ENCODE peak calls at places on chromosome 9, in four cellular contexts. Q, I, N and X are unnamed samples.

GRCh38 chr9:81833563-81834345 is 94.5 kb upstream of the SPATA31D4 start:
- DNase-seq in I (peak), N (no peak), Q (no peak), X (no peak)

GRCh38 chr9:32351845-32352244 is 32.6 kb upstream of the ACO1 start:
- DNase-seq in I (no peak), Q (peak), N (no peak), X (peak)

GRCh38 chr9:134175808-134176598 is 11.6 kb upstream of the RNU6ATAC start:
- DNase-seq in Q (no peak), N (no peak), I (peak), X (no peak)

GRCh38 chr9:136726631-136727191 is 14.3 kb downstream of the DIPK1B start:
- DNase-seq in I (peak), Q (peak), N (peak), X (no peak)

GRCh38 chr9:21031091-21031817 is at the start of gene HACD4:
- DNase-seq in N (peak), I (no peak), Q (no peak), X (peak)

GRCh38 chr9:136729926-136730325 is 12.8 kb downstream of the LCN10 start:
- DNase-seq in N (no peak), Q (no peak), I (no peak), X (no peak)

GRCh38 chr9:92669527-92669889 is 423 bp downstream of the IPPK start:
- DNase-seq in Q (peak), N (no peak), I (no peak), X (peak)

GRCh38 chr9:80885894-80886293 is 803.5 kb downstream of the TLE1 start:
- DNase-seq in N (no peak), I (no peak), Q (no peak), X (peak)

GRCh38 chr9:32970554-32970953 is 30.9 kb downstream of the APTX start:
- DNase-seq in N (no peak), Q (no peak), I (no peak), X (no peak)

GRCh38 chr9:32350682-32351081 is 33.8 kb upstream of the ACO1 start:
- DNase-seq in N (no peak), I (peak), Q (no peak), X (no peak)

GRCh38 chr9:134564431-134565170 is 77.0 kb upstream of the COL5A1 start:
- DNase-seq in I (no peak), N (no peak), Q (no peak), X (no peak)

DNA sequence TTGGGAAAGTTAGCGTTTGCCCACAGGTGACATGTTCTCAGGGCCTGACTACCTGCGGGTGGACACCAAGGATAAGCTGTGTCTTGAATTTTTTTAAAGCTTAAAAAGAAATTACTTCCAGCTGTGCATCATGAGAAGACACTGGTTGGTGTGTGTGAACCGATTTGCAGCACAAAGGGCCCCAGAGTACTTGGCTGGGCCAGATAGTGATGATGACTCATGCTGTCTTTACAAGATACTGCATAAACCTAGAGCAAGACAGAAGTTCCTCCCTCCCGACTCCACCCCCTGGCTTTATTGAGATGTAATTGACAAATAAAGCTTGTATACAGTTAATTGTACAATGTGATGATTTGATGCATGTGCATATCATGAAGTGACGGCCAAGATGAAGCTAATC is 212.8 kb downstream of the NXNL2 start:
- DNase-seq in N (no peak), Q (peak), I (no peak), X (no peak)
- TF ChIP-seq CBX5 in N (no peak), Q (no peak), I (no peak), X (no peak)

GRCh38 chr9:26856413-26857032 is 36.1 kb downstream of the CAAP1 start:
- DNase-seq in Q (peak), N (peak), I (peak), X (no peak)
- TF ChIP-seq CBX5 in Q (no peak), N (peak), I (no peak), X (no peak)

DNA sequence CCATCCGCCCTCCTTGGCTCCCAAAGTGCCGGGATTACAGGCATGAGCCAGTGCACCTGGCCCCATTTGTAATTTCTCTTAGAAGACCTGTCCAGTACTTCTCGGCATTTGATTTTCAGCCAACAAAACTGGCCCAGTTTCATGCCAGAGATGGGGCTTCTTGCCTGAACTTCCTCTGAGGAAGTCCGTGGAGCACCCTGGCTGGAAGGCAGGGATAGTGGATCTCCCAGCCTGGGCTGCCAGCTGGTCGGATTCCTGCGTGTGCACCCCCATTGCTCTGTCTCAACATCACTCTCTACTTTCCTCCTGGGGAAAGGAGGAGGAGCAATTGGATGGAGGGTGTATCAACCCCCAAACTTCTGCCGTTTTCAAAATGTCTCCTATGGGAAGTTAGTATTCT is 39.0 kb downstream of the FAM78A start:
- DNase-seq in Q (no peak), N (no peak), I (no peak), X (no peak)
- TF ChIP-seq CBX5 in Q (no peak), N (no peak), I (no peak), X (no peak)

GRCh38 chr9:29290519-29290918 is 1717.2 kb upstream of the C9orf72 start:
- DNase-seq in I (no peak), N (no peak), Q (no peak), X (no peak)

GRCh38 chr9:29289365-29289764 is 1716.1 kb upstream of the C9orf72 start:
- DNase-seq in Q (no peak), I (no peak), N (no peak), X (no peak)

DNA sequence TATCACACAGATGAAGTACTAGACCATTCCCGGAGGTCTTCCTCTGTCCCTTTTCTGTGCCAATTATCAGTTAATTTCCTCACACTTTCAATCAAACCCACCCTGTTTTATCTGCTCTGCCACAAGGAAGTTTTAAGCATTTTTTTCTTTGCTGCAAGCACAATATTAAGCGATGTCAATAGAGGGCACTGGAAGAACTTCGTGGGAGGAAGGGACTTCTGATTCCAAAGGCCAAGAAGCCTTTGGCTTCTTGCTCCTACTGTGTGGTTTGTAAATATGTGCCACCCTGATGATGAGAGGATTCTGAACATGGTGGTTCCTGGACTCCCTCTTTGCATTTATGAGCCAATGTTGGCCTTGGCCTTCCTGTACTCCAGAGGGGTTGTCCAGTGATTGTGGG is 1712.5 kb upstream of the C9orf72 start:
- DNase-seq in Q (no peak), N (no peak), I (no peak), X (no peak)
- TF ChIP-seq CBX5 in Q (no peak), N (no peak), I (no peak), X (no peak)

GRCh38 chr9:83509372-83509771 is 28.8 kb downstream of the FRMD3 start:
- DNase-seq in I (no peak), N (no peak), Q (no peak), X (no peak)

GRCh38 chr9:83508072-83508471 is 30.1 kb downstream of the FRMD3 start:
- DNase-seq in N (no peak), I (no peak), Q (no peak), X (no peak)

GRCh38 chr9:83514767-83515166 is 23.4 kb downstream of the FRMD3 start:
- DNase-seq in N (no peak), I (no peak), Q (no peak), X (no peak)

GRCh38 chr9:83511051-83511450 is 27.1 kb downstream of the FRMD3 start:
- DNase-seq in N (peak), I (no peak), Q (no peak), X (no peak)

GRCh38 chr9:83512621-83513020 is 25.6 kb downstream of the FRMD3 start:
- DNase-seq in Q (no peak), I (no peak), N (no peak), X (no peak)
- TF ChIP-seq CBX5 in Q (no peak), I (no peak), N (no peak), X (no peak)